ENCODE peak calls at places on chromosomes 6 and 20, in five cellular contexts. I, P, A, T and Y are unnamed samples. For H3K36me3, the result is how much of the 10 kb centered on the place peaks cover.

GRCh38 chr6:112176175-112176574 is 78.2 kb downstream of the LAMA4 start:
- DNase-seq in P (no peak), T (no peak), A (no peak), I (no peak), Y (no peak)

GRCh38 chr6:139981810-139982550 is 607.5 kb upstream of the CITED2 start:
- DNase-seq in I (peak), T (peak), A (no peak), P (peak), Y (no peak)

GRCh38 chr6:100246206-100246605 is 218.5 kb downstream of the SIM1 start:
- DNase-seq in I (no peak), A (no peak), P (no peak), T (peak), Y (no peak)

GRCh38 chr20:17023811-17024210 is 203.0 kb upstream of the PCSK2 start:
- DNase-seq in A (no peak), I (peak), T (peak), P (no peak), Y (no peak)

GRCh38 chr20:47205577-47206123 is 150.8 kb downstream of the ZMYND8 start:
- DNase-seq in P (peak), I (peak), A (peak), T (peak), Y (peak)

GRCh38 chr6:56618050-56618449 is 24.6 kb downstream of the DST start:
- DNase-seq in T (no peak), P (no peak), I (no peak), A (no peak), Y (no peak)

GRCh38 chr6:105821027-105821426 is 265.1 kb upstream of the PRDM1 start:
- DNase-seq in A (no peak), I (no peak), P (no peak), T (no peak), Y (no peak)

GRCh38 chr20:31603822-31604566 is 1.1 kb upstream of the ID1 start:
- DNase-seq in I (peak), P (peak), A (peak), T (peak), Y (peak)

GRCh38 chr6:117677553-117678131 is 2.4 kb downstream of the NUS1 start:
- DNase-seq in T (peak), I (peak), P (no peak), A (no peak), Y (no peak)

GRCh38 chr6:15475261-15475660 is 187.6 kb downstream of the DTNBP1 start:
- DNase-seq in I (no peak), P (no peak), A (no peak), T (no peak), Y (no peak)

GRCh38 chr6:155400022-155400965 is 55.3 kb downstream of the NOX3 start:
- DNase-seq in T (peak), P (no peak), I (no peak), A (no peak), Y (no peak)

GRCh38 chr6:138493413-138493812 is 5.9 kb downstream of the NHSL1 start:
- DNase-seq in T (peak), A (no peak), I (peak), P (no peak), Y (no peak)

GRCh38 chr6:4518506-4518905 is 257.7 kb upstream of the CDYL start:
- DNase-seq in I (peak), T (peak), A (no peak), P (no peak), Y (no peak)

GRCh38 chr6:89161326-89162046 is 15.6 kb downstream of the PM20D2 start:
- DNase-seq in A (no peak), T (peak), P (no peak), I (peak), Y (no peak)
- H3K36me3 ChIP-seq in A (under half), T (under half), P (under half), I (under half), Y (under half)

GRCh38 chr20:62770111-62770910 is 26.0 kb upstream of the MRGBP start:
- DNase-seq in I (no peak), P (peak), T (no peak), A (no peak), Y (no peak)
- H3K27ac ChIP-seq in I (no peak), P (no peak), T (no peak), A (no peak), Y (no peak)

GRCh38 chr6:151351731-151352130 is 39.6 kb downstream of the ZBTB2 start:
- DNase-seq in I (no peak), A (no peak), P (no peak), T (no peak), Y (no peak)

GRCh38 chr6:151353795-151354194 is 37.6 kb downstream of the ZBTB2 start:
- DNase-seq in I (no peak), P (no peak), T (no peak), A (no peak), Y (no peak)

GRCh38 chr6:151350442-151351145 is 40.8 kb downstream of the ZBTB2 start:
- DNase-seq in I (no peak), A (no peak), T (no peak), P (no peak), Y (no peak)

GRCh38 chr6:151351146-151351700 is 40.1 kb downstream of the ZBTB2 start:
- DNase-seq in A (no peak), I (no peak), P (no peak), T (no peak), Y (no peak)

DNA sequence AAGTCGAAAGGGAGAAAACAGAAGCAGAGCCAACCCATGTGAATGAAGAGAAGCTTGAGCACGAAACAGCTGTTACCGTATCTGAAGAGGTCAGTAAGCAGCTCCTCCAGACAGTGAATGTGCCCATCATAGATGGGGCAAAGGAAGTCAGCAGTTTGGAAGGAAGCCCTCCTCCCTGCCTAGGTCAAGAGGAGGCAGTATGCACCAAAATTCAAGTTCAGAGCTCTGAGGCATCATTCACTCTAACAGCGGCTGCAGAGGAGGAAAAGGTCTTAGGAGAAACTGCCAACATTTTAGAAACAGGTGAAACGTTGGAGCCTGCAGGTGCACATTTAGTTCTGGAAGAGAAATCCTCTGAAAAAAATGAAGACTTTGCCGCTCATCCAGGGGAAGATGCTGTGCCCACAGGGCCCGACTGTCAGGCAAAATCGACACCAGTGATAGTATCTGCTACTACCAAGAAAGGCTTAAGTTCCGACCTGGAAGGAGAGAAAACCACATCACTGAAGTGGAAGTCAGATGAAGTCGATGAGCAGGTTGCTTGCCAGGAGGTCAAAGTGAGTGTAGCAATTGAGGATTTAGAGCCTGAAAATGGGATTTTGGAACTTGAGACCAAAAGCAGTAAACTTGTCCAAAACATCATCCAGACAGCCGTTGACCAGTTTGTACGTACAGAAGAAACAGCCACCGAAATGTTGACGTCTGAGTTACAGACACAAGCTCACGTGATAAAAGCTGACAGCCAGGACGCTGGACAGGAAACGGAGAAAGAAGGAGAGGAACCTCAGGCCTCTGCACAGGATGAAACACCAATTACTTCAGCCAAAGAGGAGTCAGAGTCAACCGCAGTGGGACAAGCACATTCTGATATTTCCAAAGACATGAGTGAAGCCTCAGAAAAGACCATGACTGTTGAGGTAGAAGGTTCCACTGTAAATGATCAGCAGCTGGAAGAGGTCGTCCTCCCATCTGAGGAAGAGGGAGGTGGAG is 38.7 kb downstream of the ZBTB2 start:
- DNase-seq in I (no peak), A (no peak), P (no peak), T (no peak), Y (peak)
- H3K4me3 ChIP-seq in I (no peak), A (no peak), P (no peak), T (no peak), Y (no peak)

GRCh38 chr6:169709293-169709692 is 7.4 kb downstream of the C6orf120 start:
- DNase-seq in I (no peak), T (no peak), P (no peak), A (no peak), Y (no peak)

GRCh38 chr6:169710009-169710408 is 8.1 kb downstream of the C6orf120 start:
- DNase-seq in A (no peak), I (no peak), T (no peak), P (no peak), Y (no peak)

GRCh38 chr6:169701953-169702639 is at the start of the genes C6orf120 and WDR27:
- DNase-seq in A (peak), P (peak), I (peak), T (peak), Y (peak)

GRCh38 chr6:169702640-169703246 is 817 bp downstream of the C6orf120 start:
- DNase-seq in A (no peak), T (no peak), I (peak), P (no peak), Y (peak)

DNA sequence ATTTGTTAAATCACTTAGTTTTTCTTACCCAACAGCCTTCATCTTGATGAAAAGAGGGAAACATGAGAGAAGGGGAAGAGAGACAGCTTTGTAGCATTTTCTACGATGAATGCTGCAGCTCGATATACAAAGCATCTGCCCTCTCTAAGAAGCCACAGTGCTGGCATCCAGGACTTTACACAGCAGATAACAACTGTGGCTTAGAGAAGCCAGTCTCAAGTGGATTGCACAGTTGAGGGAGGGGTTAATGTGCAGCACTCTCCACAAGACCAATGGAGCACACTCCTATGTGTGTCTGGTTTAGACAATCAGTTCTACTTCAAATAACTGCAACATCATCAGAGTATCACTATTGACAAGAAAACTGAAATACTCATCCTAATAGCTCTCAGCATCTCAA is 5.8 kb downstream of the C6orf120 start:
- DNase-seq in T (no peak), A (no peak), P (no peak), I (no peak), Y (no peak)
- H3K36me3 ChIP-seq in T (under half), A (under half), P (under half), I (under half), Y (under half)

GRCh38 chr6:34891296-34891695 is 2.2 kb downstream of the ANKS1A start:
- DNase-seq in I (no peak), A (no peak), P (no peak), T (no peak), Y (no peak)
- H3K27ac ChIP-seq in I (no peak), A (no peak), P (no peak), T (no peak), Y (no peak)